ENCODE peak calls at places on chromosome 6, in five cellular contexts. One of them, this sample, is unnamed.

GRCh38 chr6:162829013-162829742 is 101.4 kb downstream of the PACRG start:
- DNase-seq in spleen: no peak
- DNase-seq in ovary: no peak
- DNase-seq in heart left ventricle: no peak
- DNase-seq in A549: no peak
- DNase-seq in this sample: no peak

GRCh38 chr6:106360410-106360988 is at the start of gene CRYBG1:
- DNase-seq in A549: peak
- DNase-seq in spleen: peak
- DNase-seq in heart left ventricle: peak
- DNase-seq in ovary: peak
- DNase-seq in this sample: peak

GRCh38 chr6:128204621-128205020 is 303.8 kb upstream of the THEMIS start:
- DNase-seq in A549: no peak
- DNase-seq in spleen: no peak
- DNase-seq in ovary: no peak
- DNase-seq in heart left ventricle: no peak
- DNase-seq in this sample: no peak

GRCh38 chr6:158050107-158050735 is 68.6 kb downstream of the SYNJ2 start:
- DNase-seq in spleen: no peak
- DNase-seq in ovary: no peak
- DNase-seq in A549: no peak
- DNase-seq in heart left ventricle: no peak
- DNase-seq in this sample: no peak

GRCh38 chr6:138724015-138724414 is 49.6 kb upstream of the CCDC28A start:
- DNase-seq in ovary: no peak
- DNase-seq in spleen: no peak
- DNase-seq in heart left ventricle: peak
- DNase-seq in A549: no peak
- DNase-seq in this sample: no peak

GRCh38 chr6:156848533-156848932 is 71.4 kb downstream of the ARID1B start:
- DNase-seq in spleen: no peak
- DNase-seq in A549: no peak
- DNase-seq in heart left ventricle: peak
- DNase-seq in ovary: peak
- DNase-seq in this sample: peak

GRCh38 chr6:105892577-105893262 is 193.4 kb upstream of the PRDM1 start:
- DNase-seq in A549: no peak
- DNase-seq in ovary: no peak
- DNase-seq in heart left ventricle: no peak
- DNase-seq in spleen: no peak
- DNase-seq in this sample: no peak

GRCh38 chr6:87154641-87155271 is 609 bp upstream of the ZNF292 start:
- DNase-seq in ovary: no peak
- DNase-seq in A549: peak
- DNase-seq in heart left ventricle: no peak
- DNase-seq in spleen: no peak
- DNase-seq in this sample: no peak

GRCh38 chr6:7905416-7905815 is 5.2 kb downstream of the TXNDC5 start:
- DNase-seq in A549: no peak
- DNase-seq in spleen: no peak
- DNase-seq in ovary: no peak
- DNase-seq in heart left ventricle: no peak
- DNase-seq in this sample: no peak

GRCh38 chr6:53148684-53149083 is at the start of gene GCM1:
- DNase-seq in ovary: no peak
- DNase-seq in heart left ventricle: no peak
- DNase-seq in A549: no peak
- DNase-seq in spleen: no peak
- DNase-seq in this sample: no peak

GRCh38 chr6:136031982-136032381 is 180.5 kb downstream of the PDE7B start:
- DNase-seq in spleen: no peak
- DNase-seq in A549: peak
- DNase-seq in heart left ventricle: peak
- DNase-seq in ovary: no peak
- DNase-seq in this sample: peak

GRCh38 chr6:56692586-56693245 is 50.0 kb upstream of the DST start:
- DNase-seq in A549: no peak
- DNase-seq in spleen: no peak
- DNase-seq in heart left ventricle: no peak
- DNase-seq in ovary: no peak
- DNase-seq in this sample: no peak

GRCh38 chr6:111524252-111524651 is 41.2 kb upstream of the REV3L start:
- DNase-seq in A549: no peak
- DNase-seq in spleen: no peak
- DNase-seq in ovary: no peak
- DNase-seq in heart left ventricle: no peak
- DNase-seq in this sample: no peak

GRCh38 chr6:122833229-122833556 is 44.1 kb downstream of the SMPDL3A start:
- DNase-seq in spleen: no peak
- DNase-seq in heart left ventricle: no peak
- DNase-seq in ovary: no peak
- DNase-seq in A549: no peak
- DNase-seq in this sample: no peak

GRCh38 chr6:22399693-22400092 is 102.9 kb upstream of the PRL start:
- DNase-seq in A549: peak
- DNase-seq in heart left ventricle: no peak
- DNase-seq in spleen: no peak
- DNase-seq in ovary: no peak
- DNase-seq in this sample: no peak

GRCh38 chr6:25717856-25718740 is 36.4 kb upstream of the SLC17A4 start:
- DNase-seq in spleen: no peak
- DNase-seq in ovary: no peak
- DNase-seq in A549: peak
- DNase-seq in heart left ventricle: no peak
- DNase-seq in this sample: peak

GRCh38 chr6:168231393-168231957 is 88.1 kb downstream of the DACT2 start:
- DNase-seq in spleen: no peak
- DNase-seq in ovary: no peak
- DNase-seq in A549: no peak
- DNase-seq in heart left ventricle: no peak
- DNase-seq in this sample: no peak

GRCh38 chr6:56911847-56912246 is 43.1 kb upstream of the BEND6 start:
- DNase-seq in spleen: no peak
- DNase-seq in heart left ventricle: no peak
- DNase-seq in A549: no peak
- DNase-seq in ovary: no peak
- DNase-seq in this sample: no peak

GRCh38 chr6:36765943-36766648 is 68.5 kb downstream of the RAB44 start:
- DNase-seq in A549: peak
- DNase-seq in spleen: peak
- DNase-seq in heart left ventricle: peak
- DNase-seq in ovary: peak
- DNase-seq in this sample: peak
- TF ChIP-seq POLR2A in A549: no peak
- TF ChIP-seq POLR2A in spleen: no peak
- TF ChIP-seq POLR2A in heart left ventricle: no peak
- TF ChIP-seq POLR2A in ovary: no peak
- TF ChIP-seq POLR2A in this sample: no peak

GRCh38 chr6:129671442-129672344 is 38.3 kb downstream of the ARHGAP18 start:
- DNase-seq in heart left ventricle: no peak
- DNase-seq in ovary: no peak
- DNase-seq in spleen: peak
- DNase-seq in A549: no peak
- DNase-seq in this sample: peak
- TF ChIP-seq POLR2A in heart left ventricle: no peak
- TF ChIP-seq POLR2A in ovary: no peak
- TF ChIP-seq POLR2A in spleen: no peak
- TF ChIP-seq POLR2A in A549: no peak
- TF ChIP-seq POLR2A in this sample: no peak

DNA sequence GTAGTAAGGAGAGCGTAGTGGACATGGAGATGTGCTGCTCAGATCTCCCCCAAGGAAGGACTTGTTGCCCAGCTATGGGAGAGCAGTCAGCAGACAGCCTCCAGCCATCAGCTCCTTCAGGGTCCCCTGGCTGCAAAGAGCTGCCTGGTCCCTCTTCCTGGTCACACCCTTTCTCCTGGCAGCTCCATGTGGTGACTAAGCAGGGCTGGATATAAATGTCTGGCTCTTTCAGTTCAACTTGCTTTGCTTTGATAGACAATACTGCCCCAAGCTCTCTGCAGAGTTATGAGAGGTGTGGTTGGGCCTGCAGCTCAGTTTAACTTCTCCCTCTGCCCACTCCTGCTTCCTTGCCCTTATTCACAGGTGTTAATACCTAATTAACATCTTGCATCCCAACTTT is 64.1 kb upstream of the DDR1 start:
- DNase-seq in A549: peak
- DNase-seq in heart left ventricle: peak
- DNase-seq in ovary: no peak
- DNase-seq in spleen: no peak
- DNase-seq in this sample: no peak
- TF ChIP-seq POLR2A in A549: no peak
- TF ChIP-seq POLR2A in heart left ventricle: no peak
- TF ChIP-seq POLR2A in ovary: no peak
- TF ChIP-seq POLR2A in spleen: no peak
- TF ChIP-seq POLR2A in this sample: no peak

DNA sequence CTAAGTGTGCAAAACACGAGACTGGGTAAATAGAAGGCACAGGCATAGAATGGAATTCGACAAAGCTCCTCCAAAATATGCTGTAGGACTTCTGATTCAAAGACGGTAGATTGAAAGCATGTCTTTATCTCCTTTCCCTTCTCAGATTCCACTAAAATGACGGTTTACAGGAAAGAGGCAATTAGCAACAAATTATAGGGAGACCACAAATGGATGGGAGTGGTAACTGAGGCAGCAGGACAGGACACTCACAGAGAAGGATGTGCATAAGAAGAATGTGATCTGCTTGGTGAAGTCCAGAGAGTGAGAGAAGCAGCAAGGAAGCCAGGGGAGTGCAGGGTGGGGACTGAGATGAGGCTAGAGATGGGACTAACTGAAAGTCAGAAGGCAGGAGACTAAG is 113.4 kb upstream of the MRPS10 start:
- DNase-seq in heart left ventricle: no peak
- DNase-seq in spleen: no peak
- DNase-seq in ovary: no peak
- DNase-seq in A549: no peak
- DNase-seq in this sample: no peak
- TF ChIP-seq POLR2A in heart left ventricle: no peak
- TF ChIP-seq POLR2A in spleen: no peak
- TF ChIP-seq POLR2A in ovary: no peak
- TF ChIP-seq POLR2A in A549: no peak
- TF ChIP-seq POLR2A in this sample: no peak

GRCh38 chr6:147849401-147849800 is 340.9 kb downstream of the SAMD5 start:
- DNase-seq in ovary: no peak
- DNase-seq in spleen: no peak
- DNase-seq in A549: no peak
- DNase-seq in heart left ventricle: no peak
- DNase-seq in this sample: no peak
- TF ChIP-seq POLR2A in ovary: no peak
- TF ChIP-seq POLR2A in spleen: no peak
- TF ChIP-seq POLR2A in A549: no peak
- TF ChIP-seq POLR2A in heart left ventricle: no peak
- TF ChIP-seq POLR2A in this sample: no peak

DNA sequence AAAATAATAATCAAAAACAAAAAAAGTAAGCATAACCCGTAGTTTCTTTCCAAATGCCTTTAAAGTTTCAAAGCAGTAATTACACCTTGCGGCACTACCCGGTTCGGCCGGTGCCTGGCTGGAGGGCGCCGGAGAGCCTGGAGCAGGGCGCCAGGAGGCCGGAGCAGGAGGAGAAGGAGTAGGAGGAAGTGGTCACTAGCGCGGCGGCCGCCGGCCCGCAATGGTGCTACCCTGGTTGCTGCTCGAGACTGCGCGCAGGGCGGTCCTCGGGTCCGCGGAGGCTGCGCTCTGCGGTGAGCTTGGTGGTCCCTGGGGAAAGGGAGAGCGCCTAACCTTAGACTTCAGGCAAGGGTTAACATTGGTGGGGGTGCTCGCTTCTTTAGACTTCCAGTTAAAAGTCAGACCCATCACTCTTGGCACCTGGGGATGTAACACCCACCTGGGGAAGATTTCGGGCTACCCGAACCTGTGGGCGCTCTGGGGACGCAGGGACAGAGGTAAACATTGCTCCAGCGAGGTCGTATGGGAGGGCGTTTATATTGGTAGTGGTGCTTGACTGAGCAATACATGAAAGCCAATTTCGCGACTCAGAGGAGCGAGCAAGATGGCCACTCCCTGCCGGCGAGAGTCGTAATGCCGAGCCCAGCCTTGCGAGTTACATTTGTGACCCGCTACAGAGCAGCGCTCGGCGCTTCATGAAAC is 5.8 kb upstream of the USP45 start:
- DNase-seq in heart left ventricle: peak
- DNase-seq in spleen: peak
- DNase-seq in ovary: peak
- DNase-seq in A549: peak
- DNase-seq in this sample: peak
- TF ChIP-seq POLR2A in heart left ventricle: no peak
- TF ChIP-seq POLR2A in spleen: peak
- TF ChIP-seq POLR2A in ovary: peak
- TF ChIP-seq POLR2A in A549: peak
- TF ChIP-seq POLR2A in this sample: peak

GRCh38 chr6:1162367-1163275 is 149.3 kb upstream of the FOXQ1 start:
- DNase-seq in heart left ventricle: no peak
- DNase-seq in A549: no peak
- DNase-seq in ovary: no peak
- DNase-seq in spleen: no peak
- DNase-seq in this sample: no peak
- TF ChIP-seq POLR2A in heart left ventricle: no peak
- TF ChIP-seq POLR2A in A549: no peak
- TF ChIP-seq POLR2A in ovary: no peak
- TF ChIP-seq POLR2A in spleen: no peak
- TF ChIP-seq POLR2A in this sample: no peak

GRCh38 chr6:44150317-44150917 is 8.2 kb upstream of the CAPN11 start:
- DNase-seq in spleen: no peak
- DNase-seq in heart left ventricle: no peak
- DNase-seq in ovary: no peak
- DNase-seq in A549: no peak
- DNase-seq in this sample: no peak

GRCh38 chr6:44147256-44147655 is 11.4 kb upstream of the CAPN11 start:
- DNase-seq in ovary: no peak
- DNase-seq in heart left ventricle: no peak
- DNase-seq in spleen: peak
- DNase-seq in A549: no peak
- DNase-seq in this sample: no peak

GRCh38 chr6:44148306-44148705 is 10.3 kb upstream of the CAPN11 start:
- DNase-seq in A549: no peak
- DNase-seq in spleen: no peak
- DNase-seq in ovary: no peak
- DNase-seq in heart left ventricle: no peak
- DNase-seq in this sample: no peak

GRCh38 chr6:44151348-44152108 is 7.1 kb upstream of the CAPN11 start:
- DNase-seq in A549: peak
- DNase-seq in heart left ventricle: peak
- DNase-seq in ovary: peak
- DNase-seq in spleen: peak
- DNase-seq in this sample: peak

GRCh38 chr6:44149369-44150012 is 9.1 kb upstream of the CAPN11 start:
- DNase-seq in spleen: no peak
- DNase-seq in heart left ventricle: no peak
- DNase-seq in ovary: no peak
- DNase-seq in A549: no peak
- DNase-seq in this sample: no peak
- TF ChIP-seq POLR2A in spleen: no peak
- TF ChIP-seq POLR2A in heart left ventricle: no peak
- TF ChIP-seq POLR2A in ovary: no peak
- TF ChIP-seq POLR2A in A549: no peak
- TF ChIP-seq POLR2A in this sample: no peak

GRCh38 chr6:89950446-89950845 is 56.2 kb downstream of the GJA10 start:
- DNase-seq in heart left ventricle: no peak
- DNase-seq in spleen: no peak
- DNase-seq in ovary: no peak
- DNase-seq in A549: no peak
- DNase-seq in this sample: no peak
- TF ChIP-seq POLR2A in heart left ventricle: no peak
- TF ChIP-seq POLR2A in spleen: no peak
- TF ChIP-seq POLR2A in ovary: no peak
- TF ChIP-seq POLR2A in A549: no peak
- TF ChIP-seq POLR2A in this sample: no peak

This sample was measured in erythroblast.